ENCODE peak calls at places on chromosomes 2 and 18, in eight cellular contexts. A is uterus, D is Panc1, V is Peyer's patch, R is aorta, T is heart right ventricle, I is colonic mucosa, G is iPS DF 6.9. L is an unnamed sample. For H3K4me1, the result is how much of the 10 kb centered on the place peaks cover.

GRCh38 chr2:206004004-206004693 is 81.8 kb downstream of the INO80D start:
- DNase-seq in A (no peak), D (no peak), V (peak), R (no peak), T (no peak), I (peak), G (peak), L (no peak)

GRCh38 chr2:238865015-238865719 is 17.3 kb downstream of the TWIST2 start:
- DNase-seq in A (no peak), D (no peak), V (no peak), R (no peak), T (no peak), I (no peak), G (no peak), L (no peak)

GRCh38 chr2:204019572-204020501 is 83.3 kb downstream of the ICOS start:
- DNase-seq in A (no peak), D (no peak), V (no peak), R (no peak), T (no peak), I (no peak), G (no peak), L (no peak)

GRCh38 chr2:212797484-212798205 is 259.0 kb upstream of the ERBB4 start:
- DNase-seq in A (no peak), D (no peak), V (no peak), R (no peak), T (no peak), I (no peak), G (no peak), L (no peak)

GRCh38 chr18:79503406-79503805 is 107.7 kb downstream of the NFATC1 start:
- DNase-seq in A (peak), D (no peak), V (peak), R (peak), T (no peak), I (no peak), G (no peak), L (no peak)

GRCh38 chr2:41595235-41595634 is 452.6 kb upstream of the PKDCC start:
- DNase-seq in A (no peak), D (no peak), V (no peak), R (no peak), T (no peak), I (no peak), G (no peak), L (no peak)

GRCh38 chr2:168192839-168193616 is 54.4 kb downstream of the STK39 start:
- DNase-seq in A (no peak), D (no peak), V (no peak), R (no peak), T (no peak), I (peak), G (no peak), L (no peak)

GRCh38 chr2:52500561-52500960 is 1267.0 kb upstream of the CHAC2 start:
- DNase-seq in A (no peak), D (no peak), V (no peak), R (no peak), T (no peak), I (no peak), G (no peak), L (no peak)

GRCh38 chr2:205776139-205776538 is 93.8 kb downstream of the NRP2 start:
- DNase-seq in A (peak), D (peak), V (peak), R (no peak), T (peak), I (peak), G (peak), L (no peak)

GRCh38 chr2:174546519-174547506 is 50.8 kb downstream of the WIPF1 start:
- DNase-seq in A (no peak), D (no peak), V (no peak), R (no peak), T (no peak), I (no peak), G (peak), L (no peak)

GRCh38 chr2:59236723-59237122 is 995.6 kb upstream of the FANCL start:
- DNase-seq in A (no peak), D (no peak), V (no peak), R (no peak), T (no peak), I (no peak), G (no peak), L (no peak)

GRCh38 chr2:7180641-7181370 is 263.6 kb downstream of the RNF144A start:
- DNase-seq in A (no peak), D (peak), V (no peak), R (no peak), T (no peak), I (no peak), G (no peak), L (peak)

GRCh38 chr2:54724560-54725342 is 1.3 kb downstream of the EML6 start:
- DNase-seq in A (peak), D (no peak), V (peak), R (no peak), T (peak), I (peak), G (no peak), L (no peak)

GRCh38 chr18:59814872-59815271 is 84.9 kb upstream of the PMAIP1 start:
- DNase-seq in A (no peak), D (no peak), V (no peak), R (no peak), T (no peak), I (no peak), G (no peak), L (no peak)

GRCh38 chr2:46171441-46171953 is 125.7 kb upstream of the EPAS1 start:
- DNase-seq in A (no peak), D (no peak), V (no peak), R (no peak), T (no peak), I (no peak), G (no peak), L (no peak)

GRCh38 chr2:54809814-54810213 is 86.4 kb downstream of the EML6 start:
- DNase-seq in A (no peak), D (peak), V (no peak), R (no peak), T (no peak), I (no peak), G (no peak), L (no peak)

GRCh38 chr2:101752708-101753107 is 55.2 kb downstream of the MAP4K4 start:
- DNase-seq in A (no peak), D (no peak), V (no peak), R (no peak), T (no peak), I (no peak), G (no peak), L (no peak)

GRCh38 chr2:212357606-212358005 is 181.0 kb downstream of the ERBB4 start:
- DNase-seq in A (no peak), D (no peak), V (no peak), R (no peak), T (no peak), I (no peak), G (no peak), L (no peak)

GRCh38 chr2:171505374-171505773 is 16.9 kb upstream of the CYBRD1 start:
- DNase-seq in A (no peak), D (no peak), V (no peak), R (no peak), T (no peak), I (no peak), G (no peak), L (no peak)

GRCh38 chr2:232490221-232491138 is 2.8 kb upstream of the ECEL1 start:
- DNase-seq in A (no peak), D (no peak), V (peak), R (peak), T (no peak), I (no peak), G (no peak), L (no peak)

GRCh38 chr18:58819051-58819450 is 45.6 kb upstream of the ZNF532 start:
- DNase-seq in A (no peak), D (no peak), V (no peak), R (no peak), T (no peak), I (no peak), G (no peak), L (no peak)

GRCh38 chr2:23381084-23381483 is 3.9 kb upstream of the KLHL29 start:
- DNase-seq in A (no peak), D (peak), V (no peak), R (peak), T (no peak), I (no peak), G (no peak), L (no peak)

GRCh38 chr2:134845719-134846118 is 7.3 kb downstream of the ACMSD start:
- DNase-seq in A (no peak), D (no peak), V (no peak), R (no peak), T (no peak), I (no peak), G (no peak), L (no peak)

GRCh38 chr2:20496069-20496468 is 49.2 kb downstream of the RHOB start:
- DNase-seq in A (no peak), D (no peak), V (no peak), R (no peak), T (no peak), I (no peak), G (no peak), L (peak)

GRCh38 chr2:98781822-98782221 is 50.9 kb upstream of the MGAT4A start:
- DNase-seq in A (no peak), D (no peak), V (no peak), R (no peak), T (no peak), I (no peak), G (no peak), L (no peak)

GRCh38 chr2:237640493-237640998 is 13.2 kb downstream of the LRRFIP1 start:
- DNase-seq in A (no peak), D (no peak), V (no peak), R (no peak), T (no peak), I (no peak), G (no peak), L (no peak)

GRCh38 chr2:207770602-207771404 is 1.1 kb upstream of the FZD5 start:
- DNase-seq in A (peak), D (no peak), V (peak), R (no peak), T (peak), I (no peak), G (no peak), L (no peak)

GRCh38 chr2:152426801-152427200 is 91.8 kb downstream of the FMNL2 start:
- DNase-seq in A (no peak), D (no peak), V (no peak), R (no peak), T (no peak), I (no peak), G (no peak), L (no peak)

GRCh38 chr2:220296174-220296573 is 668.7 kb downstream of the SLC4A3 start:
- DNase-seq in A (no peak), D (no peak), V (no peak), R (no peak), T (no peak), I (no peak), G (no peak), L (no peak)

GRCh38 chr2:181646415-181646987 is 10.4 kb downstream of the CERKL start:
- DNase-seq in A (no peak), D (no peak), V (no peak), R (no peak), T (no peak), I (no peak), G (no peak), L (no peak)

GRCh38 chr2:181643158-181643557 is 13.7 kb downstream of the CERKL start:
- DNase-seq in A (no peak), D (no peak), V (no peak), R (no peak), T (no peak), I (no peak), G (no peak), L (no peak)

GRCh38 chr2:181639686-181640085 is 17.2 kb downstream of the CERKL start:
- DNase-seq in A (no peak), D (no peak), V (no peak), R (no peak), T (no peak), I (no peak), G (no peak), L (no peak)

GRCh38 chr2:181642071-181642470 is 14.8 kb downstream of the CERKL start:
- DNase-seq in A (no peak), D (no peak), V (no peak), R (no peak), T (no peak), I (no peak), G (no peak), L (no peak)
- H3K27ac ChIP-seq in A (no peak), D (no peak), V (no peak), R (no peak), T (no peak), I (no peak), G (no peak), L (no peak)

GRCh38 chr18:63160172-63160995 is 159.2 kb downstream of the BCL2 start:
- DNase-seq in A (no peak), D (no peak), V (no peak), R (no peak), T (no peak), I (no peak), G (no peak), L (no peak)

GRCh38 chr18:63159590-63159989 is 160.0 kb downstream of the BCL2 start:
- DNase-seq in A (no peak), D (no peak), V (no peak), R (no peak), T (no peak), I (no peak), G (no peak), L (no peak)

GRCh38 chr18:63161728-63162195 is 157.8 kb downstream of the BCL2 start:
- DNase-seq in A (peak), D (no peak), V (peak), R (peak), T (no peak), I (peak), G (no peak), L (no peak)

GRCh38 chr18:63161032-63161727 is 158.4 kb downstream of the BCL2 start:
- DNase-seq in A (no peak), D (no peak), V (no peak), R (no peak), T (no peak), I (no peak), G (no peak), L (no peak)

DNA sequence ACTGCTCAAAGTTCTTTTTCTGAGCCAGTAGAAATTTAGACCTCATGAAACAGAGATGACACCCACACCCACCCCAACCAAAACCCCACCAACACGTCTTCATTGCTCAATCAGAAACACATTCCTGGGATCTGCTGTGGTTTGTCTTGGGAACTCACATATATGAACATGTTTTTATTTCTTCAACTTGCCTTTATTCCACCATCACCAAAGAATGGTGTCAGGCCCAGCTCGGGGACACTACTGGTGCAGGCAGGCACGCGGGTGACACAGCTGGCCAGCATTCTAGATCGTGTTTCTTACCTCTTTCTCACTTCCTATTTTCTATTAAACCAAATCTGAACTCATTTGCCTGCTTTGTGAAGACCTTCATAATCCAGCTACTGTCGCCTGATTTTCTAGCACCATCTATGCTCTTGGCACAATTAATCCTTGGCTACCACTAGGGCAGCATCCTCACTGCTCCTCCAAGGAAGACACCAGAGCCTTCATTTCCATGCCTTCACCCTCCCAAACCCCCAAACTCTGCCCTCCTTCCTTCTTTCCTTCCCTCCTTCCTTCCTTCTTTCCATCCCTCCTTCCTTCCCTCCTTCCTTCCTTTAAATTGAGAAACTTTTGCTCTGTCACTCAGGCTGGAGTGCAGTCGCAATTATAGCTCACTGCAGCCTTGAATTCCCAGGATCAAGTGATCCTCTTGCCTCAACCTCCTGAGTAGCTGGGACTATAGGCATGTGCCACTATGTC is 157.1 kb downstream of the BCL2 start:
- DNase-seq in A (no peak), D (no peak), V (no peak), R (no peak), T (no peak), I (no peak), G (no peak), L (no peak)
- H3K4me1 ChIP-seq in A (under half), D (under half), V (under half), R (under half), T (under half), I (under half), G (under half), L (under half)

GRCh38 chr18:23560186-23560585 is 26.1 kb downstream of the NPC1 start:
- DNase-seq in A (no peak), D (no peak), V (no peak), R (no peak), T (no peak), I (no peak), G (no peak), L (no peak)
- H3K27ac ChIP-seq in A (no peak), D (no peak), V (no peak), R (no peak), T (no peak), I (no peak), G (no peak), L (no peak)

DNA sequence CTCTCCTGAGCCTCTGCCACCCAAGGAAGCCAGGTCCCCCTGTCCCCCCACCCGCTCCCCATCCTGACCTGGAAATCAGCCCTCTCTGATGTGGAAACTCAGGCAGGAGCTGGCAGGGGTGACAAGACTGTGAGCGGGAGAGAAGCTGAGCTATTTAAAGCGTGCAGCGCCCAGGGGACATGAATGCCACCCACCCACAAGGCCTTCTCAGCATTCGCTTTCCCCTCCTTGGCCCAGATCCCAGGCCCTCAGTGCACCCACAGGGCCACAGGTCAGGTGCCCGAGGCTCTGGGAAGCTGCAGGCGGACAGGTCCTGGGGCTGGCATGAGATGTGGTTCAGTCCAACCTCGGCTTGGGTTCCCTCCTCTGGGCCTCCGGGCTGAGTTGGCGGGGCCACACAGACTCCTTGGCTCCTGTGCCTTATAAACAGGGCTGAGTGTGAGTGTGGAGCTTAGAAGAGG is 168.4 kb downstream of the SMAD7 start:
- DNase-seq in A (peak), D (no peak), V (no peak), R (peak), T (peak), I (no peak), G (no peak), L (peak)
- H3K4me1 ChIP-seq in A (under half), D (under half), V (under half), R (under half), T (half or more), I (under half), G (under half), L (under half)

L was measured in breast epithelium.